ENCODE peak calls at places on chromosomes 3 and 15, in seven cellular contexts. One of them, this sample, is unnamed.

GRCh38 chr3:61568127-61568526 is 6.8 kb downstream of the PTPRG start:
- DNase-seq in AG04449: no peak
- DNase-seq in MM.1S: no peak
- DNase-seq in AG04450: no peak
- DNase-seq in thyroid gland: no peak
- DNase-seq in mucosa of descending colon: no peak
- DNase-seq in GM23338: no peak
- DNase-seq in this sample: no peak

GRCh38 chr3:55570361-55570760 is 83.3 kb upstream of the WNT5A start:
- DNase-seq in GM23338: no peak
- DNase-seq in AG04449: no peak
- DNase-seq in AG04450: no peak
- DNase-seq in MM.1S: no peak
- DNase-seq in mucosa of descending colon: no peak
- DNase-seq in thyroid gland: no peak
- DNase-seq in this sample: no peak

GRCh38 chr15:50355980-50356379 is 982 bp upstream of the GABPB1 start:
- DNase-seq in thyroid gland: no peak
- DNase-seq in GM23338: no peak
- DNase-seq in AG04450: no peak
- DNase-seq in AG04449: no peak
- DNase-seq in mucosa of descending colon: no peak
- DNase-seq in MM.1S: no peak
- DNase-seq in this sample: no peak

GRCh38 chr3:50577348-50577747 is 8.0 kb downstream of the HEMK1 start:
- DNase-seq in mucosa of descending colon: no peak
- DNase-seq in MM.1S: no peak
- DNase-seq in AG04449: no peak
- DNase-seq in GM23338: no peak
- DNase-seq in thyroid gland: no peak
- DNase-seq in AG04450: no peak
- DNase-seq in this sample: no peak

GRCh38 chr3:125357032-125357658 is 18.0 kb downstream of the ZNF148 start:
- DNase-seq in MM.1S: no peak
- DNase-seq in AG04450: no peak
- DNase-seq in thyroid gland: peak
- DNase-seq in mucosa of descending colon: peak
- DNase-seq in AG04449: no peak
- DNase-seq in GM23338: peak
- DNase-seq in this sample: peak

GRCh38 chr3:181311186-181311585 is 321.6 kb upstream of the DNAJC19 start:
- DNase-seq in GM23338: no peak
- DNase-seq in AG04450: no peak
- DNase-seq in mucosa of descending colon: no peak
- DNase-seq in thyroid gland: no peak
- DNase-seq in AG04449: no peak
- DNase-seq in MM.1S: no peak
- DNase-seq in this sample: no peak

GRCh38 chr3:26106119-26106690 is 316.3 kb downstream of the OXSM start:
- DNase-seq in MM.1S: no peak
- DNase-seq in AG04449: no peak
- DNase-seq in thyroid gland: peak
- DNase-seq in GM23338: no peak
- DNase-seq in AG04450: no peak
- DNase-seq in mucosa of descending colon: no peak
- DNase-seq in this sample: no peak

GRCh38 chr3:87045473-87045872 is 54.5 kb upstream of the VGLL3 start:
- DNase-seq in AG04449: no peak
- DNase-seq in GM23338: no peak
- DNase-seq in thyroid gland: no peak
- DNase-seq in mucosa of descending colon: no peak
- DNase-seq in AG04450: no peak
- DNase-seq in MM.1S: no peak
- DNase-seq in this sample: no peak

GRCh38 chr15:77744398-77744797 is 111.7 kb upstream of the LINGO1 start:
- DNase-seq in mucosa of descending colon: no peak
- DNase-seq in GM23338: no peak
- DNase-seq in AG04450: no peak
- DNase-seq in MM.1S: no peak
- DNase-seq in thyroid gland: no peak
- DNase-seq in AG04449: no peak
- DNase-seq in this sample: no peak

GRCh38 chr3:169634618-169635236 is 28.8 kb downstream of the MECOM start:
- DNase-seq in mucosa of descending colon: peak
- DNase-seq in thyroid gland: peak
- DNase-seq in GM23338: no peak
- DNase-seq in AG04449: no peak
- DNase-seq in MM.1S: peak
- DNase-seq in AG04450: no peak
- DNase-seq in this sample: no peak

GRCh38 chr15:31484369-31484951 is 157.8 kb downstream of the KLF13 start:
- DNase-seq in mucosa of descending colon: peak
- DNase-seq in thyroid gland: no peak
- DNase-seq in GM23338: no peak
- DNase-seq in MM.1S: no peak
- DNase-seq in AG04449: no peak
- DNase-seq in AG04450: no peak
- DNase-seq in this sample: no peak

GRCh38 chr15:80615783-80616391 is 79.2 kb upstream of the ABHD17C start:
- DNase-seq in thyroid gland: peak
- DNase-seq in AG04449: no peak
- DNase-seq in mucosa of descending colon: peak
- DNase-seq in AG04450: peak
- DNase-seq in MM.1S: no peak
- DNase-seq in GM23338: no peak
- DNase-seq in this sample: no peak

GRCh38 chr3:112358311-112358780 is 25.4 kb downstream of the CD200 start:
- DNase-seq in thyroid gland: no peak
- DNase-seq in mucosa of descending colon: no peak
- DNase-seq in AG04449: no peak
- DNase-seq in AG04450: no peak
- DNase-seq in GM23338: no peak
- DNase-seq in MM.1S: no peak
- DNase-seq in this sample: peak

GRCh38 chr15:37880009-37880834 is 54.2 kb upstream of the TMCO5A start:
- DNase-seq in AG04450: peak
- DNase-seq in thyroid gland: peak
- DNase-seq in MM.1S: peak
- DNase-seq in mucosa of descending colon: no peak
- DNase-seq in AG04449: peak
- DNase-seq in GM23338: peak
- DNase-seq in this sample: peak

GRCh38 chr3:11211531-11212300 is 57.4 kb downstream of the HRH1 start:
- DNase-seq in GM23338: peak
- DNase-seq in MM.1S: no peak
- DNase-seq in AG04450: no peak
- DNase-seq in thyroid gland: peak
- DNase-seq in mucosa of descending colon: no peak
- DNase-seq in AG04449: no peak
- DNase-seq in this sample: no peak

GRCh38 chr3:44359146-44359751 is 20.7 kb downstream of the TCAIM start:
- DNase-seq in thyroid gland: no peak
- DNase-seq in AG04449: no peak
- DNase-seq in mucosa of descending colon: no peak
- DNase-seq in GM23338: peak
- DNase-seq in MM.1S: no peak
- DNase-seq in AG04450: no peak
- DNase-seq in this sample: no peak

GRCh38 chr3:185153861-185154629 is 1.2 kb upstream of the C3orf70 start:
- DNase-seq in mucosa of descending colon: no peak
- DNase-seq in thyroid gland: no peak
- DNase-seq in AG04450: no peak
- DNase-seq in AG04449: no peak
- DNase-seq in MM.1S: no peak
- DNase-seq in GM23338: peak
- DNase-seq in this sample: no peak

GRCh38 chr3:184320099-184320445 is 5.7 kb downstream of the EIF4G1 start:
- DNase-seq in mucosa of descending colon: peak
- DNase-seq in thyroid gland: peak
- DNase-seq in GM23338: peak
- DNase-seq in MM.1S: no peak
- DNase-seq in AG04449: peak
- DNase-seq in AG04450: peak
- DNase-seq in this sample: no peak

GRCh38 chr3:121295453-121295852 is 250.3 kb downstream of the POLQ start:
- DNase-seq in mucosa of descending colon: no peak
- DNase-seq in AG04450: no peak
- DNase-seq in GM23338: no peak
- DNase-seq in AG04449: no peak
- DNase-seq in MM.1S: no peak
- DNase-seq in thyroid gland: no peak
- DNase-seq in this sample: no peak

GRCh38 chr15:68210821-68211655 is 5.9 kb upstream of the CALML4 start:
- DNase-seq in AG04449: no peak
- DNase-seq in GM23338: peak
- DNase-seq in AG04450: no peak
- DNase-seq in mucosa of descending colon: peak
- DNase-seq in thyroid gland: peak
- DNase-seq in MM.1S: no peak
- DNase-seq in this sample: peak

GRCh38 chr3:127709320-127710060 is 36.7 kb downstream of the ABTB1 start:
- DNase-seq in GM23338: no peak
- DNase-seq in MM.1S: no peak
- DNase-seq in AG04449: no peak
- DNase-seq in mucosa of descending colon: no peak
- DNase-seq in AG04450: no peak
- DNase-seq in thyroid gland: no peak
- DNase-seq in this sample: no peak

GRCh38 chr15:75720787-75721461 is 8.3 kb upstream of the CSPG4 start:
- DNase-seq in MM.1S: no peak
- DNase-seq in AG04450: no peak
- DNase-seq in AG04449: no peak
- DNase-seq in GM23338: peak
- DNase-seq in thyroid gland: peak
- DNase-seq in mucosa of descending colon: peak
- DNase-seq in this sample: peak
- TF ChIP-seq CTCF in MM.1S: no peak
- TF ChIP-seq CTCF in AG04450: no peak
- TF ChIP-seq CTCF in AG04449: no peak
- TF ChIP-seq CTCF in GM23338: peak
- TF ChIP-seq CTCF in thyroid gland: peak
- TF ChIP-seq CTCF in mucosa of descending colon: peak
- TF ChIP-seq CTCF in this sample: peak

GRCh38 chr3:143529018-143529478 is 319.2 kb downstream of the SLC9A9 start:
- DNase-seq in AG04450: no peak
- DNase-seq in MM.1S: no peak
- DNase-seq in thyroid gland: peak
- DNase-seq in GM23338: no peak
- DNase-seq in mucosa of descending colon: no peak
- DNase-seq in AG04449: no peak
- DNase-seq in this sample: peak
- H3K4me3 ChIP-seq in AG04450: no peak
- H3K4me3 ChIP-seq in MM.1S: no peak
- H3K4me3 ChIP-seq in thyroid gland: no peak
- H3K4me3 ChIP-seq in GM23338: no peak
- H3K4me3 ChIP-seq in mucosa of descending colon: no peak
- H3K4me3 ChIP-seq in AG04449: no peak
- H3K4me3 ChIP-seq in this sample: no peak

GRCh38 chr3:57577786-57578185 is 19.4 kb downstream of the ARF4 start:
- DNase-seq in AG04450: no peak
- DNase-seq in GM23338: no peak
- DNase-seq in MM.1S: no peak
- DNase-seq in mucosa of descending colon: no peak
- DNase-seq in AG04449: no peak
- DNase-seq in thyroid gland: peak
- DNase-seq in this sample: no peak

GRCh38 chr3:57586778-57587177 is 10.4 kb downstream of the ARF4 start:
- DNase-seq in AG04449: no peak
- DNase-seq in AG04450: no peak
- DNase-seq in mucosa of descending colon: no peak
- DNase-seq in MM.1S: no peak
- DNase-seq in thyroid gland: no peak
- DNase-seq in GM23338: no peak
- DNase-seq in this sample: peak

GRCh38 chr3:57587946-57588345 is 9.2 kb downstream of the ARF4 start:
- DNase-seq in thyroid gland: no peak
- DNase-seq in GM23338: no peak
- DNase-seq in AG04450: no peak
- DNase-seq in mucosa of descending colon: no peak
- DNase-seq in AG04449: no peak
- DNase-seq in MM.1S: no peak
- DNase-seq in this sample: no peak

GRCh38 chr3:57583544-57583943 is 13.6 kb downstream of the ARF4 start:
- DNase-seq in thyroid gland: no peak
- DNase-seq in GM23338: no peak
- DNase-seq in MM.1S: no peak
- DNase-seq in mucosa of descending colon: no peak
- DNase-seq in AG04449: no peak
- DNase-seq in AG04450: no peak
- DNase-seq in this sample: no peak

GRCh38 chr3:57582470-57583168 is 14.5 kb downstream of the ARF4 start:
- DNase-seq in AG04450: no peak
- DNase-seq in AG04449: no peak
- DNase-seq in thyroid gland: no peak
- DNase-seq in MM.1S: peak
- DNase-seq in GM23338: peak
- DNase-seq in mucosa of descending colon: no peak
- DNase-seq in this sample: peak
- TF ChIP-seq CTCF in AG04450: peak
- TF ChIP-seq CTCF in AG04449: no peak
- TF ChIP-seq CTCF in thyroid gland: no peak
- TF ChIP-seq CTCF in MM.1S: peak
- TF ChIP-seq CTCF in GM23338: peak
- TF ChIP-seq CTCF in mucosa of descending colon: no peak
- TF ChIP-seq CTCF in this sample: no peak

GRCh38 chr3:195086341-195086740 is 184.6 kb downstream of the XXYLT1 start:
- DNase-seq in MM.1S: no peak
- DNase-seq in mucosa of descending colon: peak
- DNase-seq in AG04450: no peak
- DNase-seq in AG04449: no peak
- DNase-seq in thyroid gland: no peak
- DNase-seq in GM23338: no peak
- DNase-seq in this sample: no peak

GRCh38 chr3:195085356-195086130 is 185.4 kb downstream of the XXYLT1 start:
- DNase-seq in AG04449: no peak
- DNase-seq in AG04450: no peak
- DNase-seq in GM23338: no peak
- DNase-seq in thyroid gland: peak
- DNase-seq in MM.1S: no peak
- DNase-seq in mucosa of descending colon: peak
- DNase-seq in this sample: no peak

GRCh38 chr3:195084746-195085145 is 186.2 kb downstream of the XXYLT1 start:
- DNase-seq in thyroid gland: no peak
- DNase-seq in AG04450: no peak
- DNase-seq in AG04449: no peak
- DNase-seq in mucosa of descending colon: peak
- DNase-seq in GM23338: no peak
- DNase-seq in MM.1S: no peak
- DNase-seq in this sample: no peak

GRCh38 chr3:195086885-195087284 is 184.1 kb downstream of the XXYLT1 start:
- DNase-seq in GM23338: no peak
- DNase-seq in AG04449: no peak
- DNase-seq in mucosa of descending colon: peak
- DNase-seq in thyroid gland: peak
- DNase-seq in AG04450: no peak
- DNase-seq in MM.1S: no peak
- DNase-seq in this sample: no peak

DNA sequence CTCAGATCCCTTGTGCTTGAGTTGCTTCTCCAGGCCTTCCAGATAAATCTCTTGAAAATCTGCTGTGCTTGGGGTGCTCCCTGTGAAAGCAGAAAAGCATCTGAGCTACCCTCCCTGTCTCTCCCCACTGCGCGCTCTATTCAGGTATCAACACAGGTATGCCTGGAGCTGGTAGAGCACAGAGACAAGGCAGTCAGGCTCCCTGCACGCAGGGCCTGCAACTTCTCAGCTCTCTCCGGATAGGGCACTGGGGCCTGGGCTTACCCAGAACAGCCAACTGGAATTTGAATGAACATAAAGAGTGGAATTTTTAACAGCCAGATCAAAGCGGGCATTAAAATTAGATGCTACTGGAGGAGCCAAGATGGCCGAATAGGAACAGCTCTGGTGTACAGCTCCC is 183.6 kb downstream of the XXYLT1 start:
- DNase-seq in thyroid gland: peak
- DNase-seq in MM.1S: no peak
- DNase-seq in AG04450: no peak
- DNase-seq in GM23338: peak
- DNase-seq in AG04449: no peak
- DNase-seq in mucosa of descending colon: peak
- DNase-seq in this sample: no peak
- H3K4me3 ChIP-seq in thyroid gland: no peak
- H3K4me3 ChIP-seq in MM.1S: no peak
- H3K4me3 ChIP-seq in AG04450: no peak
- H3K4me3 ChIP-seq in GM23338: peak
- H3K4me3 ChIP-seq in AG04449: no peak
- H3K4me3 ChIP-seq in mucosa of descending colon: no peak
- H3K4me3 ChIP-seq in this sample: no peak

This sample was measured in GM12865.